ENCODE peak calls at places on chromosomes 11 and 22, in nine cellular contexts. U, L, K, B, T, E, S, Z and Q are unnamed samples.

GRCh38 chr11:111797145-111797581 is 31.0 kb upstream of the PPP2R1B start:
- DNase-seq in E (no peak), T (no peak), B (peak; percentile 34), K (no peak), Z (no peak), U (no peak), S (no peak), L (no peak), Q (peak; percentile 75)

GRCh38 chr11:27367881-27368280 is 4.9 kb upstream of the CCDC34 start:
- DNase-seq in K (no peak), E (no peak), Z (no peak), L (no peak), T (no peak), U (no peak), B (no peak), S (no peak), Q (no peak)

GRCh38 chr11:18369398-18369797 is 25.0 kb upstream of the LDHA start:
- DNase-seq in T (no peak), U (no peak), L (no peak), S (no peak), B (no peak), Z (no peak), K (no peak), E (no peak), Q (no peak)

GRCh38 chr11:15711311-15711710 is 596.6 kb downstream of the INSC start:
- DNase-seq in E (no peak), Z (no peak), L (no peak), K (no peak), B (no peak), T (peak; percentile 33), U (no peak), S (no peak), Q (no peak)

GRCh38 chr22:25235547-25236290 is 16.3 kb downstream of the CRYBB2 start:
- DNase-seq in S (peak; percentile 85), E (peak; percentile 10), L (peak; percentile 84), K (peak; percentile 87), U (peak; percentile 78), B (no peak), Z (peak; percentile 80), T (peak; percentile 94), Q (peak; percentile 79)

GRCh38 chr11:36453678-36454077 is 56.4 kb downstream of the TRAF6 start:
- DNase-seq in T (no peak), K (no peak), L (no peak), B (no peak), S (no peak), Z (no peak), E (no peak), U (no peak), Q (peak; percentile 4)

GRCh38 chr22:28395920-28396447 is 283.7 kb downstream of the TTC28 start:
- DNase-seq in S (no peak), U (no peak), L (no peak), K (no peak), E (no peak), T (no peak), B (no peak), Z (no peak), Q (no peak)

GRCh38 chr11:43738600-43739409 is 58.3 kb downstream of the HSD17B12 start:
- DNase-seq in E (peak; percentile 65), K (peak; percentile 37), B (no peak), S (no peak), L (peak; percentile 2), U (no peak), Z (peak; percentile 42), T (peak; percentile 25), Q (no peak)

GRCh38 chr11:85299247-85299646 is 327.9 kb downstream of the DLG2 start:
- DNase-seq in L (no peak), T (no peak), K (no peak), S (no peak), B (no peak), Z (no peak), U (no peak), E (no peak), Q (no peak)

GRCh38 chr11:23318670-23319069 is 458.4 kb upstream of the CCDC179 start:
- DNase-seq in K (no peak), L (no peak), B (no peak), E (no peak), U (no peak), T (no peak), Z (no peak), S (no peak), Q (no peak)

GRCh38 chr11:120331301-120331966 is 4.8 kb upstream of the ARHGEF12 start:
- DNase-seq in K (no peak), B (no peak), U (no peak), L (no peak), E (peak; percentile 62), S (peak; percentile 46), T (no peak), Z (peak; percentile 42), Q (no peak)

GRCh38 chr11:112485280-112485679 is 224.6 kb upstream of the PLET1 start:
- DNase-seq in U (no peak), L (no peak), K (no peak), E (no peak), B (no peak), S (no peak), T (peak; percentile 44), Z (no peak), Q (no peak)

GRCh38 chr22:50260801-50261614 is 475 bp downstream of the MAPK12 start:
- DNase-seq in L (no peak), K (peak; percentile 44), S (no peak), Z (no peak), B (no peak), E (no peak), U (no peak), T (peak; percentile 73), Q (peak; percentile 68)

GRCh38 chr22:37300551-37301017 is 18.3 kb downstream of the CYTH4 start:
- DNase-seq in B (no peak), L (no peak), U (no peak), Z (no peak), E (no peak), T (no peak), S (no peak), K (no peak), Q (no peak)

GRCh38 chr22:44248926-44249325 is 63.8 kb downstream of the SHISAL1 start:
- DNase-seq in U (no peak), S (no peak), T (no peak), E (no peak), K (no peak), Z (no peak), B (peak; percentile 7), L (no peak), Q (no peak)
- H3K27ac ChIP-seq in U (no peak overlapping the region), S (no peak overlapping the region), T (no peak overlapping the region), E (no peak overlapping the region), K (no peak overlapping the region), Z (no peak overlapping the region), B (no peak overlapping the region), L (no peak overlapping the region), Q (no peak overlapping the region)

GRCh38 chr11:30468881-30469280 is 117.3 kb downstream of the MPPED2 start:
- DNase-seq in B (no peak), Z (no peak), T (no peak), U (no peak), S (no peak), K (no peak), E (no peak), L (no peak), Q (no peak)
- H3K27ac ChIP-seq in B (no peak overlapping the region), Z (no peak overlapping the region), T (no peak overlapping the region), U (no peak overlapping the region), S (no peak overlapping the region), K (no peak overlapping the region), E (no peak overlapping the region), L (no peak overlapping the region), Q (no peak overlapping the region)

DNA sequence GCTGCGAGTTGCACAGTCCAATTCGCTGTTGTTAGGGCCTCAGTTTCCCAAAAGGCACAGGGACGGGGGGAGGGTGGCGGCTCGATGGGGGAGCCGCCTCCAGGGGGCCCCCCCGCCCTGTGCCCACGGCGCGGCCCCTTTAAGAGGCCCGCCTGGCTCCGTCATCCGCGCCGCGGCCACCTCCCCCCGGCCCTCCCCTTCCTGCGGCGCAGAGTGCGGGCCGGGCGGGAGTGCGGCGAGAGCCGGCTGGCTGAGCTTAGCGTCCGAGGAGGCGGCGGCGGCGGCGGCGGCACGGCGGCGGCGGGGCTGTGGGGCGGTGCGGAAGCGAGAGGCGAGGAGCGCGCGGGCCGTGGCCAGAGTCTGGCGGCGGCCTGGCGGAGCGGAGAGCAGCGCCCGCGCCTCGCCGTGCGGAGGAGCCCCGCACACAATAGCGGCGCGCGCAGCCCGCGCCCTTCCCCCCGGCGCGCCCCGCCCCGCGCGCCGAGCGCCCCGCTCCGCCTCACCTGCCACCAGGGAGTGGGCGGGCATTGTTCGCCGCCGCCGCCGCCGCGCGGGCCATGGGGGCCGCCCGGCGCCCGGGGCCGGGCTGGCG is at the start of gene BCR:
- DNase-seq in L (peak; percentile 34), U (no peak), E (no peak), T (peak; percentile 87), K (peak; percentile 77), S (peak; percentile 78), B (no peak), Z (peak; percentile 69), Q (peak; percentile 77)
- H3K27ac ChIP-seq in L (peak within 1 kb of the TSS; percentile 83), U (peak within 1 kb of the TSS; percentile 71), E (no peak within 1 kb of the TSS), T (no peak within 1 kb of the TSS), K (peak within 1 kb of the TSS; percentile 74), S (peak within 1 kb of the TSS; percentile 34), B (no peak within 1 kb of the TSS), Z (peak within 1 kb of the TSS; percentile 23), Q (peak within 1 kb of the TSS; percentile 33)

GRCh38 chr11:911890-912219 is 1.2 kb upstream of the CHID1 start:
- DNase-seq in K (no peak), S (no peak), U (no peak), E (no peak), B (no peak), L (no peak), T (no peak), Z (no peak), Q (no peak)

GRCh38 chr11:912266-912665 is 1.7 kb upstream of the CHID1 start:
- DNase-seq in S (no peak), Z (no peak), B (no peak), L (no peak), T (no peak), K (no peak), E (no peak), U (no peak), Q (no peak)

GRCh38 chr11:910589-911030 is at the start of gene CHID1:
- DNase-seq in E (no peak), S (peak; percentile 89), U (peak; percentile 80), Z (peak; percentile 86), T (peak; percentile 94), L (peak; percentile 51), B (no peak), K (peak; percentile 89), Q (peak; percentile 89)

GRCh38 chr11:910044-910588 is 494 bp downstream of the CHID1 start:
- DNase-seq in K (no peak), B (no peak), E (no peak), L (no peak), S (no peak), U (no peak), Z (no peak), T (no peak), Q (peak; percentile 25)

DNA sequence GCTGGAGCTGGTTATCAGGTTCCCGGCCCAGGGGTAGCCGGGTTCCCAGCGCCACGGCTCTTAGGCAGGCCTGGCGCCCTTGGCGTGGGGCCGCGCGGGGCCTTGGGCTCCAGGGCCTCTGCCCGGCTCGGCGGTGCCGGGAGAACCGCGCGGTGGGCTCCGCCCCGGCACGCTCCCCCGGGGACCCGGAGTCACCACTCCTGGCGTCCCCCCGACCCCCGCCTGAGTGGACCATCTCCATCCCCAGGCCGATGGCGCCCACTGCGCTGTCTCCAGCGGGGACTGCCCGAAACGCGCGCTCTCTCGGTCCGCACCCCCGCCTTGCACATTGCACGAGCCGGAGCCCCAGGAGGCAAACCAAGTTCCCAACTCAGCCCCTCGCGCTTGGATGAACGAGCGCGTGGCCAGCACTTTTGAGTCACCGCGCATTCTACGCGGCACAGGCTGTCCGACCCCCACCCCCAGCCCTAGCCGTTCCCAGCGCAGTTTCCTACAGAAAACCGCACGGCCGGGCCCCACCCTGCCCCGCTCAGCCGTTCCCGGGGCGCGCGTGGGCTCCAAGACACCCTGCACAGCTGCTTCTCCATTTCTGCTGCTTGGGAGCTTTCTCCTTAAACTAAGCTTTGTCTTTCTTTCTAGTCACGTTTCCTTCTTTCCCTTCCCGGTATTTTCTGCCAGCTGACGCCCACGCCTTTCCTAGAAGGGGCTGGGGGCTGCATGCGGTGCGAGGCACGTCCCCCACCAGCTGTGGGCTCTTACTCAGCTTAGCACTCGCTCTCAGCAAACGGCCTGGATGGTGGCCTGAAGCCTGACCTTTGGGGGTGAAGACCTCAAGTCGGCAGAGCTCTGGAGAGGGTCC is 650 bp upstream of the CHID1 start:
- DNase-seq in E (no peak), Z (peak; percentile 41), L (no peak), T (peak; percentile 76), U (peak; percentile 69), B (no peak), K (peak; percentile 48), S (peak; percentile 53), Q (no peak)
- H3K27ac ChIP-seq in E (peak overlapping the region; percentile 73), Z (peak overlapping the region; percentile 72), L (peak overlapping the region; percentile 93), T (peak overlapping the region; percentile 81), U (peak overlapping the region; percentile 68), B (peak overlapping the region; percentile 70), K (peak overlapping the region; percentile 86), S (peak overlapping the region; percentile 98), Q (peak overlapping the region; percentile 44)